ENCODE peak calls at places on chromosomes 7 and 10, in four cellular contexts. One of them, this sample, is unnamed.

GRCh38 chr7:68280931-68281330 is 1284.3 kb downstream of the TYW1 start:
- DNase-seq in A549: no peak
- DNase-seq in HepG2: no peak
- DNase-seq in K562: no peak
- DNase-seq in this sample: no peak

GRCh38 chr7:74476546-74477095 is 22.9 kb downstream of the GTF2IRD1 start:
- DNase-seq in A549: no peak
- DNase-seq in HepG2: no peak
- DNase-seq in K562: no peak
- DNase-seq in this sample: no peak

GRCh38 chr10:113053881-113054280 is 103.8 kb downstream of the TCF7L2 start:
- DNase-seq in A549: no peak
- DNase-seq in HepG2: no peak
- DNase-seq in K562: no peak
- DNase-seq in this sample: no peak

GRCh38 chr7:101108961-101109360 is 17.9 kb upstream of the SERPINE1 start:
- DNase-seq in A549: peak; percentile 67
- DNase-seq in HepG2: no peak
- DNase-seq in K562: no peak
- DNase-seq in this sample: no peak

GRCh38 chr7:101163281-101164070 is 1.9 kb downstream of the VGF start:
- DNase-seq in A549: peak; percentile 67
- DNase-seq in HepG2: no peak
- DNase-seq in K562: peak; percentile 77
- DNase-seq in this sample: no peak

GRCh38 chr7:7416031-7416968 is 119.4 kb downstream of the COL28A1 start:
- DNase-seq in A549: no peak
- DNase-seq in HepG2: no peak
- DNase-seq in K562: no peak
- DNase-seq in this sample: no peak

GRCh38 chr7:14960686-14961085 is 58.1 kb upstream of the DGKB start:
- DNase-seq in A549: no peak
- DNase-seq in HepG2: no peak
- DNase-seq in K562: no peak
- DNase-seq in this sample: no peak

GRCh38 chr10:120506674-120507073 is 49.6 kb downstream of the PLPP4 start:
- DNase-seq in A549: no peak
- DNase-seq in HepG2: no peak
- DNase-seq in K562: no peak
- DNase-seq in this sample: no peak

GRCh38 chr10:73017955-73018480 is 63.4 kb upstream of the PLA2G12B start:
- DNase-seq in A549: no peak
- DNase-seq in HepG2: no peak
- DNase-seq in K562: no peak
- DNase-seq in this sample: no peak

GRCh38 chr7:40019558-40019957 is 69.5 kb downstream of the CDK13 start:
- DNase-seq in A549: no peak
- DNase-seq in HepG2: peak; percentile 5
- DNase-seq in K562: no peak
- DNase-seq in this sample: no peak

GRCh38 chr7:130993671-130994365 is 259.8 kb upstream of the KLF14 start:
- DNase-seq in A549: no peak
- DNase-seq in HepG2: no peak
- DNase-seq in K562: no peak
- DNase-seq in this sample: no peak

GRCh38 chr7:138886501-138886917 is 88.5 kb upstream of the ATP6V0A4 start:
- DNase-seq in A549: peak; percentile 67
- DNase-seq in HepG2: peak; percentile 62
- DNase-seq in K562: peak; percentile 64
- DNase-seq in this sample: peak; percentile 42

GRCh38 chr10:48694371-48695030 is 9.8 kb downstream of the WDFY4 start:
- DNase-seq in A549: no peak
- DNase-seq in HepG2: no peak
- DNase-seq in K562: no peak
- DNase-seq in this sample: no peak
- TF ChIP-seq POLR2AphosphoS2 in A549: no peak
- TF ChIP-seq POLR2AphosphoS2 in HepG2: no peak
- TF ChIP-seq POLR2AphosphoS2 in K562: no peak
- TF ChIP-seq POLR2AphosphoS2 in this sample: no peak

GRCh38 chr10:22503315-22504090 is 158.2 kb downstream of the SPAG6 start:
- DNase-seq in A549: no peak
- DNase-seq in HepG2: no peak
- DNase-seq in K562: peak; percentile 25
- DNase-seq in this sample: no peak
- TF ChIP-seq POLR2AphosphoS2 in A549: no peak
- TF ChIP-seq POLR2AphosphoS2 in HepG2: no peak
- TF ChIP-seq POLR2AphosphoS2 in K562: no peak
- TF ChIP-seq POLR2AphosphoS2 in this sample: no peak

DNA sequence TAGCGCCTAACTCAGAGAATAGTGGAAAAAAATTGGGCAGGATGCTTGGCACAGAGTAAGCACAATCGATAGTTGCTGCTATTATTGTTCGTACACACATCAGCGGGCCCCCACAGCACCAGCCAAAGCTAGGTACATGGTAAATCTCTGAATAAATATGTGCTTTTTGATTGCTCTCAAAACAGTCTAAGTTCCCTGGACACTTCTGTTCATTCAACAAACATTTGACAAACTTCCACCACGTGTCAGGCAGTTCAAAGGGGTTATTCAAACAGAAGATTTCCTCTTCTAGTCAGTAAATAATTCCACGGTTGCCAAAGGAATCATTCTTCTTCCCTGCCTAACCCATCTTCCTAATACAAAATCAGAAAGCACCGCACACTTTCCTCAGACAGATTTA is 150.8 kb downstream of the DGKI start:
- DNase-seq in A549: no peak
- DNase-seq in HepG2: peak; percentile 93
- DNase-seq in K562: no peak
- DNase-seq in this sample: no peak
- TF ChIP-seq POLR2AphosphoS2 in A549: no peak
- TF ChIP-seq POLR2AphosphoS2 in HepG2: no peak
- TF ChIP-seq POLR2AphosphoS2 in K562: no peak
- TF ChIP-seq POLR2AphosphoS2 in this sample: no peak

GRCh38 chr7:2015251-2015871 is 217.4 kb downstream of the MAD1L1 start:
- DNase-seq in A549: no peak
- DNase-seq in HepG2: no peak
- DNase-seq in K562: no peak
- DNase-seq in this sample: no peak
- TF ChIP-seq POLR2AphosphoS2 in A549: no peak
- TF ChIP-seq POLR2AphosphoS2 in HepG2: no peak
- TF ChIP-seq POLR2AphosphoS2 in K562: no peak
- TF ChIP-seq POLR2AphosphoS2 in this sample: no peak

DNA sequence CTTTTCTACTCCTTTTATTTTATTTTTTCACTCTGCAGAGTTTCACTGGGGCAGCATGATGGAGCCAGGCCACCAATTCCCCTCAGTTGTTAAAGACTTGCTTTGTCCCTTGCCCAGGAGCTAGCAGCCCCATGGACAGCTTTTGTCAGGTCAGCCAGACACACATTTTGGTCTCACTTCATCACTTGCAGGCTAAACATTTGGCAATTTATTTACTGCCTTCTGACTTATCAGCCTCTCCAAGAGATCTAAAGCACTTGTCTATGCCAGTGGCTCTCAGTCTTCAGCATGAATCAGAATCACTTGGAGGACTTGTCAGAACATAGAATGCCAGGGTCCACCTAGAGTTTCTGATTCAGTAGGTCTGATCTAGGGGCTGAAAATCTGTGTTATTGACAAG is 66.4 kb upstream of the GDF10 start:
- DNase-seq in A549: no peak
- DNase-seq in HepG2: no peak
- DNase-seq in K562: no peak
- DNase-seq in this sample: no peak
- TF ChIP-seq POLR2AphosphoS2 in A549: no peak
- TF ChIP-seq POLR2AphosphoS2 in HepG2: no peak
- TF ChIP-seq POLR2AphosphoS2 in K562: no peak
- TF ChIP-seq POLR2AphosphoS2 in this sample: no peak

DNA sequence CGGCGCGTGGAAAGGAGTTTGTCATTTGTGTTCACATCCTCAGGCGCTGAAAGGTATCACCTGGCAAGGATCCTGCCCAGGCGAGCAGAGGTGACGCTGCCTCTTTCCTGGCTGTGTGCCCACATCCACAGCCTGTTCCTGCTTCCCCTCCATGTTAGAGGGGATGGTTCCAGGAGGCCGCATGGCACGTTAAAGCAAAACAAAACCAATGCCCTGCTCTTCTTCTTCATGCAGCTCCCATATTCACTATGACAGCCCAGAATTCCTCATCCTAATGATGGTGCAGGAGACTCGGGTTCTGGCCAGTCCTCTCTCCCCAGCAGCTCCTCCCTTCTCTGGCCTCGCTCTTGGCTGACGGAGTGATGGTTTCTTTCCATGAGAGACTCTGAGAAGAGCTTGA is 678.5 kb upstream of the ANKRD30A start:
- DNase-seq in A549: no peak
- DNase-seq in HepG2: no peak
- DNase-seq in K562: no peak
- DNase-seq in this sample: no peak
- TF ChIP-seq POLR2AphosphoS2 in A549: no peak
- TF ChIP-seq POLR2AphosphoS2 in HepG2: no peak
- TF ChIP-seq POLR2AphosphoS2 in K562: no peak
- TF ChIP-seq POLR2AphosphoS2 in this sample: no peak

GRCh38 chr7:41971640-41972187 is 265.3 kb downstream of the GLI3 start:
- DNase-seq in A549: no peak
- DNase-seq in HepG2: peak; percentile 59
- DNase-seq in K562: no peak
- DNase-seq in this sample: no peak

GRCh38 chr7:41972270-41972669 is 264.7 kb downstream of the GLI3 start:
- DNase-seq in A549: no peak
- DNase-seq in HepG2: no peak
- DNase-seq in K562: no peak
- DNase-seq in this sample: no peak

GRCh38 chr7:41970946-41971345 is 266.1 kb downstream of the GLI3 start:
- DNase-seq in A549: no peak
- DNase-seq in HepG2: no peak
- DNase-seq in K562: no peak
- DNase-seq in this sample: no peak

GRCh38 chr7:41967156-41967555 is 264.3 kb upstream of the INHBA start:
- DNase-seq in A549: no peak
- DNase-seq in HepG2: no peak
- DNase-seq in K562: no peak
- DNase-seq in this sample: no peak

DNA sequence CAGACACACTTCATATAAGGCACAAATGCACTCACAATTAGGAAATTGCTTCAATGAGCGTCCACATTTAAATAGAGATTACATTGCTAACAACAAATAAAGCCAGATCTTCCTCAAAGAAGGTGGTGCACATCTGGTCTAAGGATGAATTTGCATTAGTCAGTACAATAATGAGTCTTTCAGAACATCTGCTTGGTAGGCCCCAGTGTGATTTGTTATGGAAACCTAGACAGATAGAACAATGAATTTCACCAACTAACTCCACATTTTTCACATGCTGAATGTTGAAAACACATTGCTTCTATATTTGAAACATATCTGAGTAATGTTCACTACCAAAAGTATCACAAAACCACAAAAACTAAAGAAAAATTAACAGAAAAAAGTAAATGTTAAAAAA is 266.8 kb upstream of the INHBA start:
- DNase-seq in A549: no peak
- DNase-seq in HepG2: no peak
- DNase-seq in K562: no peak
- DNase-seq in this sample: no peak
- TF ChIP-seq POLR2AphosphoS2 in A549: no peak
- TF ChIP-seq POLR2AphosphoS2 in HepG2: no peak
- TF ChIP-seq POLR2AphosphoS2 in K562: no peak
- TF ChIP-seq POLR2AphosphoS2 in this sample: no peak

GRCh38 chr10:64523065-64523759 is 1002.0 kb downstream of the REEP3 start:
- DNase-seq in A549: no peak
- DNase-seq in HepG2: no peak
- DNase-seq in K562: no peak
- DNase-seq in this sample: no peak

GRCh38 chr10:64534616-64535015 is 1013.4 kb downstream of the REEP3 start:
- DNase-seq in A549: no peak
- DNase-seq in HepG2: no peak
- DNase-seq in K562: no peak
- DNase-seq in this sample: no peak

GRCh38 chr10:64528294-64529002 is 1007.2 kb downstream of the REEP3 start:
- DNase-seq in A549: no peak
- DNase-seq in HepG2: no peak
- DNase-seq in K562: no peak
- DNase-seq in this sample: no peak

DNA sequence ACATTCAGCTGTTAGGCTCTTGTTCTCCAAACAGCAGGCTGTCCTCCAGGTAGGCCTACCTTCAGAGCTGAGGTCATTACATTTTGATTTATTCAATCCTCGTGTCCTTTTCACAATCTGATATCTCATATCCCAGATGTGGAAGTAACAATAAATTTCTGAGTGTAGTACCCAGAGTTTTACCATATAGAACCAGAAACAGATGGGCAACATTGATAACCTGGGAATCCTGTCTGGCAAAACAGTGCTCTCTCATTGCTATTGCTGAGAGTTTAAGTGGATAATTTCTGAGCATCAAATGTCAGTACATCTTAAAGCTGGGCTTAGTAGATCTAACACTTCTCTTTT is 1007.8 kb downstream of the REEP3 start:
- DNase-seq in A549: no peak
- DNase-seq in HepG2: no peak
- DNase-seq in K562: no peak
- DNase-seq in this sample: no peak
- TF ChIP-seq POLR2AphosphoS2 in A549: no peak
- TF ChIP-seq POLR2AphosphoS2 in HepG2: no peak
- TF ChIP-seq POLR2AphosphoS2 in K562: no peak
- TF ChIP-seq POLR2AphosphoS2 in this sample: no peak